ENCODE peak calls at places on chromosome 1, in eight cellular contexts. A, P, Z, R, Y, S, X and I are unnamed samples.

GRCh38 chr1:17314491-17314971 is 6.5 kb downstream of the PADI4 start:
- DNase-seq in A (no peak), P (no peak), Z (no peak), R (no peak), Y (no peak), S (no peak), X (no peak), I (no peak)

GRCh38 chr1:99965646-99966375 is 4.0 kb upstream of the SLC35A3 start:
- DNase-seq in A (peak), P (no peak), Z (no peak), R (no peak), Y (no peak), S (no peak), X (no peak), I (peak)

GRCh38 chr1:44632511-44633072 is 41.7 kb downstream of the TMEM53 start:
- DNase-seq in A (no peak), P (no peak), Z (peak), R (peak), Y (no peak), S (no peak), X (peak), I (peak)

GRCh38 chr1:73839922-73840321 is 358.1 kb downstream of the LRRIQ3 start:
- DNase-seq in A (no peak), P (no peak), Z (peak), R (peak), Y (no peak), S (no peak), X (no peak), I (peak)

GRCh38 chr1:169999357-169999756 is 75.1 kb downstream of the KIFAP3 start:
- DNase-seq in A (no peak), P (peak), Z (peak), R (no peak), Y (no peak), S (peak), X (peak), I (peak)

GRCh38 chr1:36153476-36153875 is 2.5 kb upstream of the MAP7D1 start:
- DNase-seq in A (no peak), P (no peak), Z (no peak), R (no peak), Y (no peak), S (no peak), X (no peak), I (no peak)

GRCh38 chr1:36161656-36162531 is 5.9 kb downstream of the MAP7D1 start:
- DNase-seq in A (peak), P (no peak), Z (peak), R (no peak), Y (peak), S (no peak), X (no peak), I (peak)

GRCh38 chr1:192977089-192977706 is 82.0 kb downstream of the UCHL5 start:
- DNase-seq in A (no peak), P (no peak), Z (no peak), R (no peak), Y (no peak), S (no peak), X (no peak), I (no peak)

GRCh38 chr1:212585210-212585609 is 23.4 kb upstream of the ATF3 start:
- DNase-seq in A (no peak), P (no peak), Z (no peak), R (no peak), Y (no peak), S (no peak), X (no peak), I (no peak)

GRCh38 chr1:86778510-86779218 is 74.3 kb downstream of the SH3GLB1 start:
- DNase-seq in A (no peak), P (no peak), Z (peak), R (no peak), Y (no peak), S (no peak), X (peak), I (peak)

GRCh38 chr1:24149854-24150227 is 6.9 kb upstream of the IL22RA1 start:
- DNase-seq in A (no peak), P (no peak), Z (peak), R (no peak), Y (peak), S (peak), X (peak), I (peak)

GRCh38 chr1:18949689-18950414 is 6.6 kb downstream of the IFFO2 start:
- DNase-seq in A (no peak), P (peak), Z (peak), R (peak), Y (no peak), S (no peak), X (peak), I (peak)

GRCh38 chr1:160739098-160739511 is at the start of gene SLAMF7:
- DNase-seq in A (no peak), P (no peak), Z (no peak), R (no peak), Y (peak), S (no peak), X (no peak), I (peak)

GRCh38 chr1:204714861-204715511 is 29.4 kb upstream of the LRRN2 start:
- DNase-seq in A (no peak), P (no peak), Z (no peak), R (peak), Y (no peak), S (no peak), X (no peak), I (peak)

GRCh38 chr1:200740291-200741212 is 1.9 kb downstream of the CAMSAP2 start:
- DNase-seq in A (no peak), P (no peak), Z (peak), R (no peak), Y (no peak), S (peak), X (peak), I (no peak)

GRCh38 chr1:21909286-21909759 is 27.8 kb downstream of the HSPG2 start:
- DNase-seq in A (no peak), P (no peak), Z (peak), R (no peak), Y (no peak), S (no peak), X (peak), I (no peak)

GRCh38 chr1:163928080-163928479 is 606.3 kb downstream of the NUF2 start:
- DNase-seq in A (no peak), P (no peak), Z (no peak), R (no peak), Y (no peak), S (no peak), X (no peak), I (no peak)

GRCh38 chr1:151799179-151800022 is 5.8 kb downstream of the LINGO4 start:
- DNase-seq in A (no peak), P (no peak), Z (no peak), R (peak), Y (no peak), S (no peak), X (no peak), I (peak)

GRCh38 chr1:29029652-29030051 is 94.1 kb downstream of the TMEM200B start:
- DNase-seq in A (no peak), P (no peak), Z (no peak), R (no peak), Y (no peak), S (no peak), X (no peak), I (no peak)

GRCh38 chr1:225996946-225997545 is 2.1 kb downstream of the SDE2 start:
- DNase-seq in A (no peak), P (no peak), Z (peak), R (no peak), Y (no peak), S (no peak), X (peak), I (no peak)

GRCh38 chr1:85278853-85279314 is 2.5 kb upstream of the BCL10 start:
- DNase-seq in A (peak), P (no peak), Z (peak), R (no peak), Y (peak), S (peak), X (peak), I (peak)

GRCh38 chr1:115179397-115179835 is 90.1 kb upstream of the TSPAN2 start:
- DNase-seq in A (no peak), P (no peak), Z (peak), R (no peak), Y (peak), S (peak), X (peak), I (peak)

DNA sequence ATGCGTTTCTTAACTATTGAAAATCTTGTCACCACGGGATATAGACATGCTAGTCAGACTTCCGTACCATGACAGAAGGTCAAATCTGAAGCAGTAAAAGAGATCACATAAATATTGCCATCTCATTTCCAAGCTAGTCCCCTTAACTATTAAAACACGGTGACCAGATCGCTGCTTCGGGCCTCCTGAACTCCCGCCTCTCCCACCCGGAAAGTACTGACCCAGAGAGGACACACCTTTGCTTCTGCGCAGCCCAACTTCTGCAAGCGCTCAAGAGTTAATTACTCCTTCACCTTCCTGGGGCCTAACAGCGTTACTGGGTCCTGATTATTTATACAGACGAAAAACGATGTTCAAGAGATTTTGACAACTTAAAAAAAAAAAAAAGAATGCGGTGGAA is 747 bp downstream of the SORT1 start:
- DNase-seq in A (no peak), P (no peak), Z (no peak), R (no peak), Y (no peak), S (no peak), X (no peak), I (peak)
- H3K4me3 ChIP-seq in A (peak), P (peak), Z (peak), R (peak), Y (peak), S (peak), X (peak), I (peak)

DNA sequence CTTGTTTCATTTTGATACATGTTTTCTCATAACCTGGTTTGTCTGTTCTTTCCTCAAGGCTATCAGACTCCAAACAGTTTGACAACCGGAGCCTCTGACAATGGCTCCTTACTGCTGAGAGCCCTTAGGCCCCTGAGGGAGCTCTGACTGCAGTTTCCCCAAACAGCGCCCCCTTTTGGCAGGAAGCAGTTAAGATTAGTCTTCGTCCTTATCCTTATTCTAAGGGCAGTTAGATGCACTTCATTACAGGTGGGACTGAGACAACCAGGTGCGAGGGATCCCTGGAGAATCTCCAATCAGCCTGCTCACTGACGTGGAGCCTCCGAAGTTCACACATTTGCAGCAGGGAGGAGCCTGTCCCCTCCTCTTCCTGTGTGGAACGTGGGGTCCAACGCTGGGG is 393.1 kb downstream of the BRINP3 start:
- DNase-seq in A (no peak), P (no peak), Z (no peak), R (peak), Y (no peak), S (no peak), X (no peak), I (no peak)
- TF ChIP-seq CTCF in A (no peak), P (no peak), Z (no peak), R (peak), Y (peak), S (no peak), X (peak), I (no peak)

GRCh38 chr1:144551107-144551542 is 41.6 kb upstream of the PPIAL4F start:
- DNase-seq in A (no peak), P (no peak), Z (no peak), R (no peak), Y (no peak), S (no peak), X (no peak), I (no peak)
- H3K4me3 ChIP-seq in A (no peak), P (peak), Z (peak), R (peak), Y (no peak), S (no peak), X (peak), I (peak)

DNA sequence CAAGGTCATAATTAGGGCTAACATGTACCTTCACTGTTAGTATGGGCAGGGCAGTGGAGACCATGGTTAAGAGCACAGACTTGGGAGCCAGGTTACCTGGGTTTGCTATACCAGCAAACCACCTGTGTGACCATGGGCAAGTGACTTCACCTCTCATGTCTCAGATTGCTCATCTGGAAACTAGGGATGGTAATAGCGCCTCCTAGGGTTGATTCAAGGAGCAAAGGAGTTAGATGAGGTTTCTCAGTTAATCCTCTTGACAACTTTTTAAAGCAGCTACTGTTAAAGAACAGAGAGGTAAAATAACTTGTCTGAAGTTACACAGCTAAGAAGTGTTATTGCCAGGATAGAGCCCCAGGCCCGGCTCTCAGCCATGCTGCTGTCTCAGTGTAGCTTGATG is 790 bp upstream of the MATN1 start:
- DNase-seq in A (no peak), P (no peak), Z (no peak), R (no peak), Y (no peak), S (no peak), X (no peak), I (no peak)
- TF ChIP-seq CTCF in A (no peak), P (no peak), Z (peak), R (peak), Y (no peak), S (peak), X (peak), I (no peak)

GRCh38 chr1:54666333-54666732 is 24.7 kb downstream of the MROH7 start:
- DNase-seq in A (no peak), P (no peak), Z (no peak), R (no peak), Y (no peak), S (no peak), X (no peak), I (no peak)

GRCh38 chr1:54665852-54666251 is 24.3 kb downstream of the MROH7 start:
- DNase-seq in A (no peak), P (no peak), Z (no peak), R (no peak), Y (no peak), S (no peak), X (no peak), I (no peak)

GRCh38 chr1:54664364-54664763 is 22.8 kb downstream of the MROH7 start:
- DNase-seq in A (no peak), P (no peak), Z (no peak), R (no peak), Y (no peak), S (no peak), X (no peak), I (no peak)

GRCh38 chr1:54667797-54668196 is 26.2 kb downstream of the MROH7 start:
- DNase-seq in A (no peak), P (no peak), Z (no peak), R (no peak), Y (no peak), S (no peak), X (no peak), I (no peak)

DNA sequence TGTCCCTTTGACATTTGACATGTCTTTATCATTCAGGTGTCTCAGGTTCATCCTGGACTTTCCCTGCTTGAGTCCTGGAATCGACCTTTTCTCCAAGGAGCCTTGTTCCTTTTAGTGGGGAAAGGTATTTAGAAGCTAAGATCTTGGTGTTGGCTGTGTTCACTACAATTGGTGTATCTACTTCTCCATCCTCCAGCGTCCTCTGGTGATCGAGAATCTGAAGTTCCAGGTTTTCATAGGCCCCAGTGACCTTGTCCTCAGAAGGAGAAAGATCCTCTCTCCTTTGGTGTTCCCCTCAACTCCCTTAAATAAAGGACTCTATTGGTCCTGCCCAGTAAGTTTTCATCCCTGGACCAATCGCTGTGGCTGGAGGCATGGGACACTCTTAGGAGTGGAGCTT is 22.1 kb downstream of the MROH7 start:
- DNase-seq in A (no peak), P (no peak), Z (no peak), R (no peak), Y (no peak), S (no peak), X (no peak), I (no peak)
- H3K4me3 ChIP-seq in A (no peak), P (no peak), Z (no peak), R (no peak), Y (no peak), S (no peak), X (no peak), I (no peak)

DNA sequence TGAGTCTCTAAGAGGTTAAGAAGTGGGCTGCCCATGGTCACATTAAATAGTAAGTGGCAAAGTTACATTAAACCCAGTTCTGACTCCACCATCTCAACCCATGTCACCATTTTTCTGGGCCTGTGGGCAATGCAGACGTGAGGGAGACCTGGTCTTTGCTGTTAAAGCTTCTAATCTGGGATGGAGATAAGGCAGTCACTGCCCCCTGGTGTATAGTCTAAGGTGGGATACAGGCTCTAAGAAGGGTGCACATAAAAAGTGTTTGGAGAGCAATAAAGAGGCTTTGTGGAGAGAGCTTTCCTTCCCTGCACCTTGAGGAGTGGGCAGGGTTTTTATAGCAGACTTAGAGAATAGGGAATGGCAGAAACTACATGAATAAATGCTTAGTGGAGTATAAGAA is 141.3 kb downstream of the ROR1 start:
- DNase-seq in A (no peak), P (no peak), Z (no peak), R (peak), Y (no peak), S (no peak), X (peak), I (peak)
- TF ChIP-seq CTCF in A (no peak), P (no peak), Z (peak), R (peak), Y (peak), S (peak), X (peak), I (no peak)

GRCh38 chr1:32881871-32882850 is 4.1 kb upstream of the HPCA start:
- DNase-seq in A (no peak), P (no peak), Z (no peak), R (no peak), Y (no peak), S (no peak), X (no peak), I (no peak)
- H3K4me3 ChIP-seq in A (no peak), P (no peak), Z (no peak), R (no peak), Y (no peak), S (no peak), X (no peak), I (no peak)